ENCODE peak calls at places on chromosome 20, in four cellular contexts. One of them, this sample, is unnamed.

GRCh38 chr20:38905375-38905774 is 20.8 kb upstream of the FAM83D start:
- DNase-seq in RWPE2: no peak
- DNase-seq in fibroblast of lung: no peak
- DNase-seq in RWPE1: no peak
- DNase-seq in this sample: no peak

GRCh38 chr20:32977281-32978008 is 26.8 kb downstream of the SUN5 start:
- DNase-seq in RWPE2: peak
- DNase-seq in fibroblast of lung: no peak
- DNase-seq in RWPE1: no peak
- DNase-seq in this sample: peak

GRCh38 chr20:9038791-9039190 is 30.1 kb upstream of the PLCB4 start:
- DNase-seq in RWPE2: no peak
- DNase-seq in fibroblast of lung: peak
- DNase-seq in RWPE1: no peak
- DNase-seq in this sample: no peak

GRCh38 chr20:43389839-43390626 is 67.7 kb upstream of the SRSF6 start:
- DNase-seq in RWPE2: no peak
- DNase-seq in fibroblast of lung: no peak
- DNase-seq in RWPE1: no peak
- DNase-seq in this sample: no peak

GRCh38 chr20:17611290-17611539 is 41.3 kb downstream of the DSTN start:
- DNase-seq in RWPE2: no peak
- DNase-seq in fibroblast of lung: no peak
- DNase-seq in RWPE1: no peak
- DNase-seq in this sample: no peak

GRCh38 chr20:10553326-10553984 is 118.3 kb downstream of the SLX4IP start:
- DNase-seq in RWPE2: no peak
- DNase-seq in fibroblast of lung: peak
- DNase-seq in RWPE1: peak
- DNase-seq in this sample: peak

GRCh38 chr20:2093200-2093781 is 8.3 kb upstream of the STK35 start:
- DNase-seq in RWPE2: no peak
- DNase-seq in fibroblast of lung: peak
- DNase-seq in RWPE1: peak
- DNase-seq in this sample: no peak

GRCh38 chr20:57714409-57715267 is 4.8 kb upstream of the PMEPA1 start:
- DNase-seq in RWPE2: no peak
- DNase-seq in fibroblast of lung: peak
- DNase-seq in RWPE1: peak
- DNase-seq in this sample: no peak

GRCh38 chr20:346640-347316 is at the start of gene NRSN2:
- DNase-seq in RWPE2: no peak
- DNase-seq in fibroblast of lung: peak
- DNase-seq in RWPE1: peak
- DNase-seq in this sample: no peak

GRCh38 chr20:31788578-31788977 is 30.6 kb upstream of the MYLK2 start:
- DNase-seq in RWPE2: no peak
- DNase-seq in fibroblast of lung: no peak
- DNase-seq in RWPE1: no peak
- DNase-seq in this sample: no peak

GRCh38 chr20:2829376-2829775 is 11.1 kb downstream of the PCED1A start:
- DNase-seq in RWPE2: no peak
- DNase-seq in fibroblast of lung: no peak
- DNase-seq in RWPE1: no peak
- DNase-seq in this sample: no peak

GRCh38 chr20:18052856-18053255 is 4.9 kb downstream of the OVOL2 start:
- DNase-seq in RWPE2: no peak
- DNase-seq in fibroblast of lung: no peak
- DNase-seq in RWPE1: no peak
- DNase-seq in this sample: no peak

GRCh38 chr20:16145919-16146318 is 427.3 kb downstream of the KIF16B start:
- DNase-seq in RWPE2: no peak
- DNase-seq in fibroblast of lung: no peak
- DNase-seq in RWPE1: no peak
- DNase-seq in this sample: no peak

GRCh38 chr20:50577175-50578018 is 67.2 kb downstream of the PTPN1 start:
- DNase-seq in RWPE2: peak
- DNase-seq in fibroblast of lung: no peak
- DNase-seq in RWPE1: no peak
- DNase-seq in this sample: no peak

GRCh38 chr20:33985280-33985679 is 8.4 kb upstream of the RALY start:
- DNase-seq in RWPE2: no peak
- DNase-seq in fibroblast of lung: no peak
- DNase-seq in RWPE1: no peak
- DNase-seq in this sample: no peak

GRCh38 chr20:45156728-45157127 is 18.0 kb upstream of the PI3 start:
- DNase-seq in RWPE2: no peak
- DNase-seq in fibroblast of lung: no peak
- DNase-seq in RWPE1: no peak
- DNase-seq in this sample: no peak

GRCh38 chr20:50690979-50691584 is at the start of gene RIPOR3:
- DNase-seq in RWPE2: peak
- DNase-seq in fibroblast of lung: no peak
- DNase-seq in RWPE1: no peak
- DNase-seq in this sample: no peak

GRCh38 chr20:58867211-58867610 is 14.7 kb downstream of the GNAS start:
- DNase-seq in RWPE2: no peak
- DNase-seq in fibroblast of lung: no peak
- DNase-seq in RWPE1: no peak
- DNase-seq in this sample: no peak

GRCh38 chr20:9131841-9132240 is 63.0 kb downstream of the PLCB4 start:
- DNase-seq in RWPE2: no peak
- DNase-seq in fibroblast of lung: no peak
- DNase-seq in RWPE1: no peak
- DNase-seq in this sample: no peak

GRCh38 chr20:21099653-21100589 is 6.2 kb downstream of the LINC00237 start:
- DNase-seq in RWPE2: no peak
- DNase-seq in fibroblast of lung: no peak
- DNase-seq in RWPE1: peak
- DNase-seq in this sample: no peak

GRCh38 chr20:31707994-31708744 is 14.5 kb downstream of the BCL2L1 start:
- DNase-seq in RWPE2: peak
- DNase-seq in fibroblast of lung: no peak
- DNase-seq in RWPE1: no peak
- DNase-seq in this sample: no peak

GRCh38 chr20:48921168-48921882 is at the start of gene ARFGEF2:
- DNase-seq in RWPE2: peak
- DNase-seq in fibroblast of lung: peak
- DNase-seq in RWPE1: peak
- DNase-seq in this sample: peak

GRCh38 chr20:8757146-8757545 is 311.7 kb upstream of the PLCB4 start:
- DNase-seq in RWPE2: no peak
- DNase-seq in fibroblast of lung: peak
- DNase-seq in RWPE1: no peak
- DNase-seq in this sample: no peak

GRCh38 chr20:51374961-51375360 is 167.6 kb downstream of the NFATC2 start:
- DNase-seq in RWPE2: peak
- DNase-seq in fibroblast of lung: no peak
- DNase-seq in RWPE1: no peak
- DNase-seq in this sample: no peak

GRCh38 chr20:13220194-13220856 is 749 bp upstream of the ISM1 start:
- DNase-seq in RWPE2: peak
- DNase-seq in fibroblast of lung: peak
- DNase-seq in RWPE1: peak
- DNase-seq in this sample: no peak

GRCh38 chr20:11170565-11170964 is 496.8 kb upstream of the JAG1 start:
- DNase-seq in RWPE2: no peak
- DNase-seq in fibroblast of lung: no peak
- DNase-seq in RWPE1: no peak
- DNase-seq in this sample: no peak

GRCh38 chr20:43537921-43538854 is 20.6 kb upstream of the SGK2 start:
- DNase-seq in RWPE2: no peak
- DNase-seq in fibroblast of lung: peak
- DNase-seq in RWPE1: peak
- DNase-seq in this sample: peak

DNA sequence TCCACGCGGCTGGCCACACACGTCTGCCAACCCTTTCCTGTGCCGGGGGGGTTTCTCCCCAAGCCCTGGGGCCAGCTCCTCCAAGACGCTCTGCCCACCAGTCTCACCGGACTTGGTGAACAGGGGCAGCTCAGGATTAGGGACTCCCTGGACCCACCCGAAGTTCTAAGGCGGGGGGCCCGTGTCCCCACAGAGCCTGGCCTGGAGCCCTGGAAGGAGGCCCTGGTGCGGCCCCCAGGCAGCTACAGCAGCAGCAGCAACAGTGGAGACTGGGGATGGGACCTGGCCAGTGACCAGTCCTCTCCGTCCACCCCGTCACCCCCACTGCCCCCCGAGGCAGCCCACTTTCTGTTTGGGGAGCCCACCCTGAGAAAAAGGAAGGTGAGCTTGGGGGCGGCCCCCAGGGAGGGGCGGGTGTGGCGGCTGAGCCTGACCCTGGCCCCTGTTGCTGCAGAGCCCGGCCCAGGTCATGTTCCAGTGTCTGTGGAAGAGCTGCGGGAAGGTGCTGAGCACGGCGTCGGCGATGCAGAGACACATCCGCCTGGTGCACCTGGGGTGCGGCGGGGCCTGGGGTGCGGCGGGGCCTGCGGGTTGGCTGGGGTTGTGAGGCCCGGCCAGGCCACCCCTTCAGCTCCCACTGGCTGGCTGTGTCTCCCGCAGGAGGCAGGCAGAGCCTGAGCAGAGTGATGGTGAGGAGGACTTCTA is 2.3 kb downstream of the SLC2A4RG start:
- DNase-seq in RWPE2: peak
- DNase-seq in fibroblast of lung: no peak
- DNase-seq in RWPE1: no peak
- DNase-seq in this sample: peak
- H3K27ac ChIP-seq in RWPE2: peak
- H3K27ac ChIP-seq in fibroblast of lung: peak
- H3K27ac ChIP-seq in RWPE1: peak
- H3K27ac ChIP-seq in this sample: peak

GRCh38 chr20:4136078-4136966 is 121.0 kb upstream of the RNF24 start:
- DNase-seq in RWPE2: peak
- DNase-seq in fibroblast of lung: no peak
- DNase-seq in RWPE1: no peak
- DNase-seq in this sample: peak
- H3K27ac ChIP-seq in RWPE2: peak
- H3K27ac ChIP-seq in fibroblast of lung: peak
- H3K27ac ChIP-seq in RWPE1: peak
- H3K27ac ChIP-seq in this sample: no peak

GRCh38 chr20:25195962-25196700 is 619 bp downstream of the ENTPD6 start:
- DNase-seq in RWPE2: no peak
- DNase-seq in fibroblast of lung: no peak
- DNase-seq in RWPE1: peak
- DNase-seq in this sample: no peak

GRCh38 chr20:25194333-25194972 is 1.1 kb upstream of the ENTPD6 start:
- DNase-seq in RWPE2: no peak
- DNase-seq in fibroblast of lung: no peak
- DNase-seq in RWPE1: no peak
- DNase-seq in this sample: no peak

GRCh38 chr20:25196701-25197120 is 1.2 kb downstream of the ENTPD6 start:
- DNase-seq in RWPE2: no peak
- DNase-seq in fibroblast of lung: no peak
- DNase-seq in RWPE1: no peak
- DNase-seq in this sample: no peak

GRCh38 chr20:25197173-25197869 is 1.8 kb downstream of the ENTPD6 start:
- DNase-seq in RWPE2: no peak
- DNase-seq in fibroblast of lung: no peak
- DNase-seq in RWPE1: no peak
- DNase-seq in this sample: no peak

GRCh38 chr20:25195014-25195961 is at the start of gene ENTPD6:
- DNase-seq in RWPE2: peak
- DNase-seq in fibroblast of lung: peak
- DNase-seq in RWPE1: peak
- DNase-seq in this sample: peak
- H3K27ac ChIP-seq in RWPE2: peak
- H3K27ac ChIP-seq in fibroblast of lung: peak
- H3K27ac ChIP-seq in RWPE1: peak
- H3K27ac ChIP-seq in this sample: peak

GRCh38 chr20:24640686-24641085 is 171.3 kb downstream of the SYNDIG1 start:
- DNase-seq in RWPE2: no peak
- DNase-seq in fibroblast of lung: no peak
- DNase-seq in RWPE1: no peak
- DNase-seq in this sample: no peak
- H3K27ac ChIP-seq in RWPE2: no peak
- H3K27ac ChIP-seq in fibroblast of lung: no peak
- H3K27ac ChIP-seq in RWPE1: no peak
- H3K27ac ChIP-seq in this sample: no peak

This sample was measured in ascending aorta.